ENCODE peak calls at places on chromosomes 7 and 10, in nine cellular contexts. S is fibroblast of lung, V is neuronal stem cell, J is sigmoid colon, X is heart right ventricle, E is cardiac muscle cell, L is colonic mucosa, G is testis, F is heart left ventricle. A is an unnamed sample. For H3K4me1, the result is how much of the 10 kb centered on the place peaks cover.

GRCh38 chr10:12531305-12531738 is 182.0 kb downstream of the CAMK1D start:
- DNase-seq in F (peak), L (peak), V (no peak), G (peak), E (peak), X (peak), J (peak), S (no peak), A (no peak)

GRCh38 chr7:103524042-103524907 is 78.3 kb upstream of the SLC26A5 start:
- DNase-seq in L (no peak), J (no peak), E (peak), G (no peak), V (peak), X (no peak), F (no peak), S (peak), A (no peak)

GRCh38 chr7:29806131-29806792 is at the start of gene WIPF3:
- DNase-seq in S (no peak), G (peak), J (no peak), L (peak), F (peak), V (peak), E (peak), X (peak), A (peak)

GRCh38 chr7:32942783-32943653 is 14.2 kb upstream of the FKBP9 start:
- DNase-seq in J (peak), F (peak), X (peak), G (peak), L (peak), S (peak), E (peak), V (peak), A (peak)

GRCh38 chr10:126013489-126014281 is 117.3 kb downstream of the FANK1 start:
- DNase-seq in J (no peak), F (no peak), G (no peak), S (peak), L (no peak), X (no peak), E (peak), V (no peak), A (no peak)

GRCh38 chr10:22590115-22590514 is 124.3 kb downstream of the PIP4K2A start:
- DNase-seq in J (no peak), F (no peak), X (no peak), E (no peak), S (no peak), L (no peak), V (no peak), G (no peak), A (no peak)

GRCh38 chr10:110959379-110960332 is 40.3 kb downstream of the SHOC2 start:
- DNase-seq in F (no peak), L (no peak), V (no peak), X (no peak), E (no peak), J (no peak), S (no peak), G (no peak), A (no peak)

GRCh38 chr10:114518401-114519305 is 114.4 kb upstream of the AFAP1L2 start:
- DNase-seq in J (no peak), G (no peak), L (no peak), S (no peak), E (no peak), F (no peak), X (no peak), V (no peak), A (no peak)

GRCh38 chr10:88680958-88681357 is 16.7 kb downstream of the LIPF start:
- DNase-seq in X (no peak), V (no peak), G (no peak), L (no peak), F (no peak), S (no peak), J (no peak), E (peak), A (no peak)

GRCh38 chr7:45108863-45109262 is 2.6 kb downstream of the TBRG4 start:
- DNase-seq in F (no peak), J (peak), V (no peak), S (no peak), L (no peak), X (no peak), G (no peak), E (no peak), A (no peak)

GRCh38 chr10:86958831-86959736 is 685 bp downstream of the SNCG start:
- DNase-seq in X (peak), L (peak), F (peak), S (peak), J (peak), V (no peak), E (peak), G (peak), A (no peak)

GRCh38 chr7:27723086-27723485 is 16.9 kb upstream of the TAX1BP1 start:
- DNase-seq in L (no peak), J (peak), S (no peak), G (no peak), X (no peak), V (no peak), E (no peak), F (no peak), A (no peak)

GRCh38 chr7:46486264-46487206 is 565.5 kb upstream of the IGFBP3 start:
- DNase-seq in E (peak), F (peak), G (no peak), J (peak), S (peak), V (no peak), L (peak), X (no peak), A (no peak)

GRCh38 chr7:157848508-157849340 is 511.9 kb downstream of the DNAJB6 start:
- DNase-seq in F (no peak), X (no peak), J (no peak), V (no peak), S (no peak), G (no peak), E (no peak), L (no peak), A (no peak)

GRCh38 chr7:115479448-115479847 is 551.1 kb downstream of the TFEC start:
- DNase-seq in J (no peak), V (no peak), S (no peak), L (no peak), F (no peak), E (no peak), G (no peak), X (no peak), A (no peak)

GRCh38 chr10:125911990-125912389 is 15.6 kb downstream of the FANK1 start:
- DNase-seq in L (peak), F (no peak), J (no peak), V (no peak), G (no peak), X (no peak), E (no peak), S (no peak), A (no peak)

GRCh38 chr7:155444746-155445145 is 13.2 kb upstream of the EN2 start:
- DNase-seq in F (no peak), J (no peak), E (no peak), X (no peak), G (no peak), L (no peak), S (no peak), V (no peak), A (no peak)

GRCh38 chr10:93995598-93996271 is 2.0 kb downstream of the PLCE1 start:
- DNase-seq in G (no peak), L (peak), E (peak), X (no peak), S (no peak), V (no peak), F (no peak), J (no peak), A (no peak)

GRCh38 chr10:34180749-34181148 is 634.3 kb downstream of the PARD3 start:
- DNase-seq in L (no peak), X (no peak), E (no peak), S (no peak), G (no peak), J (no peak), V (no peak), F (no peak), A (no peak)
- H3K4me1 ChIP-seq in L (under half), X (under half), E (under half), S (under half), G (under half), J (under half), V (under half), F (under half), A (under half)

GRCh38 chr10:131980321-131980720 is 1.4 kb downstream of the BNIP3 start:
- DNase-seq in V (no peak), E (no peak), J (no peak), F (no peak), L (no peak), G (no peak), X (no peak), S (no peak), A (no peak)
- H3K4me3 ChIP-seq in V (no peak), E (peak), J (peak), F (peak), L (peak), G (peak), X (peak), S (peak), A (peak)

DNA sequence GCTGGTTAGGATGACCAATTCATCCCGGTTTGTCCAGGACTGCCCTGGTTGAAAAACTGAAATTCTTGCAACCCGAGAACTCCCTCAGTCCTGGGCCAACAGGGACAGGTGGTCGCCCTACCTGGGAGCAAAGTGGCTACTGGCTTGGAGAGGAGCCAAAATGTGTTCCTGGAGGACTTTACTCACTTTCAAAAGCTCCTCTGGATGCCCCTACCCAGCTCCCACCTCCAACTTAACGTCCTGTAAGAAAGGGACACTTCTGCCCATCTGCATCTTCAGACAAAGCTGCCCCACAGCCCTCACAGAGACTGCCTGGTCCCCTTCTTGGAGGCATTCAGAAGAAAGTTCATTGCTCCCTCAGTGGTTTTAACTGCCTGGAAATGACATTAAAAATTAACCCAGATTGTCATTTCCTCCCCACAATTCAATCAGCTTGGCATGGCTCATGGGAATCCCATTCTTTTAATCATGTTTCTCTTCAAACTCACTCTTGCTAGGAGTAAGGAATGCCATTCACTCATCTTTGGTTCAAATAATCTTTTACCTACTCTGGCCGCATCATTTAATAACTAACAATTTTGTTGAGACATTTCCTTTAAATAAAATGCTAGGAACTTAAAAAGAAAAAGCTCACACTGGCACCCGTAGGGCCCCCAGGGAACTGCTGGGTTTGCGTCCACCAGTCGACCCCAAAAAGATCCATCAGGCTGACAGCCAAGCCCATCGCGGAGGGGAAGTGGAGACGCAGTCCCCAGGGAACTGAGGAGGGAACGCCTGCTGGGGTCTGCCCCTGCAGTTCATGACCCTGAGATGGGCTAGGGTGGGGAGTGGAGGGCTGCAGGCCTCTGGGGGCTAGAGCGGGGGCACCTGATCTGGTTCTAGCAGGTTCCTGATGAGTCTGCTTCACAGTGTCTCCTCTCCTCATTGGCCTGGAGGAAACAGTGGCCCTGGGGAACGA is 24.2 kb upstream of the HSPA12A start:
- DNase-seq in L (no peak), V (no peak), J (peak), S (no peak), G (no peak), X (no peak), E (no peak), F (peak), A (peak)
- H3K4me1 ChIP-seq in L (under half), V (under half), J (under half), S (under half), G (under half), X (under half), E (under half), F (under half), A (under half)

GRCh38 chr7:121088870-121089269 is 100.4 kb downstream of the CPED1 start:
- DNase-seq in J (no peak), S (no peak), F (no peak), L (no peak), E (no peak), X (no peak), V (no peak), G (no peak), A (no peak)
- H3K4me3 ChIP-seq in J (no peak), S (no peak), F (no peak), L (no peak), E (no peak), X (no peak), V (no peak), G (no peak), A (no peak)

DNA sequence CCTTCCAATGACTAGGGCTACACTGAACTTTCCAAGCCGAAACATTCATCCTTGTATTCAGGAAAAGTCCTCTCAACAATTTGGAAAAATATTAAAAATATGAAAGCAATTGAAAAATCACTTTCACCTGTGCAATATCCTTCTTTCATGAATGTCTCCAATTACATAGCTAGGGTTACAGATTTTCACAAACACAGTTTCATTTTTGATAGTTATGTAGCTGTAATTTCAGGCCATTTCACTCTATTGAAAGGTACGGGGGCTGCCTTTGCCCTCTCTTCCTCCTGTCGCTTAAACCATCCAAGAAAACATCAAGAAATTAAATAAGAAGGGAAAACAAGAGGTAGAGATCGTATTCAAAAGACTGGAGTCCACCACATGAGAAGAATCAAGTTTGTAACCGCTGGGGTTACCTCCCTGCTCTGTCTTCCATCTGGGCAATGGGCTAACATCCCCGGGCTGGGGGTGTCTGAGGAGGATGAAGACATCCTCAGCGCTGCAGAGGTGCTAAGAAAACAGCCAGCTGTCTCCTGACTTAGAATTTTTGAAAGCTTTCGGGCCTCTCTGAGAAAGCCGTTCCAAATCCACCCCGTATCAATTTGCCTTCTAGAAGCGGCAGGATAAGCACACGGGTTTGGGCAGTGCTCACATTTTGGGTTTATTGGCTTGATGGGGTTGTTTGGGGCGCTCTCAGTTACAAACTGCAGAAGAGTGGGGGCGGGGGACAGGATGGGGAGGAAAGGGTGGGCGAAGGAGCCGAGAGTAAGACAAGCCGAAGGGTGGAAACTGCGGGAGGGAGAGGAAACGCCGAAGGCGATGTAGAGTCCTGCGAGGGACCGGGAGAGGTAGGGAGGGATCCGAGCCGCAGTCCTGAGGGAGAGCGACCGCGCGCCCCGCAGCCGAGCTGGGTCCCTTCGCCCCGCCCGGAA is 24.3 kb upstream of the VAX1 start:
- DNase-seq in L (no peak), F (no peak), G (no peak), S (no peak), X (no peak), J (no peak), V (no peak), E (no peak), A (no peak)
- H3K4me1 ChIP-seq in L (under half), F (under half), G (under half), S (under half), X (under half), J (under half), V (under half), E (under half), A (under half)